ENCODE peak calls at places on chromosomes 11 and 22, in five cellular contexts. One of them, this sample, is unnamed.

GRCh38 chr11:72216638-72217037 is at the start of gene FOLR2:
- DNase-seq in kidney: no peak
- DNase-seq in GM23248: no peak
- DNase-seq in psoas muscle: no peak
- DNase-seq in ascending aorta: no peak
- DNase-seq in this sample: no peak

GRCh38 chr11:16191852-16192240 is 164.5 kb downstream of the SOX6 start:
- DNase-seq in kidney: no peak
- DNase-seq in GM23248: no peak
- DNase-seq in psoas muscle: no peak
- DNase-seq in ascending aorta: no peak
- DNase-seq in this sample: no peak

GRCh38 chr11:97092823-97093222 is 703.0 kb downstream of the JRKL start:
- DNase-seq in kidney: no peak
- DNase-seq in GM23248: no peak
- DNase-seq in psoas muscle: no peak
- DNase-seq in ascending aorta: no peak
- DNase-seq in this sample: no peak

GRCh38 chr11:114075891-114076441 is 16.5 kb downstream of the ZBTB16 start:
- DNase-seq in kidney: no peak
- DNase-seq in GM23248: peak; percentile 85
- DNase-seq in psoas muscle: peak; percentile 65
- DNase-seq in ascending aorta: no peak
- DNase-seq in this sample: peak; percentile 83

GRCh38 chr11:122656631-122657101 is 1.1 kb downstream of the UBASH3B start:
- DNase-seq in kidney: peak; percentile 83
- DNase-seq in GM23248: peak; percentile 49
- DNase-seq in psoas muscle: peak; percentile 35
- DNase-seq in ascending aorta: no peak
- DNase-seq in this sample: peak; percentile 87

GRCh38 chr11:70067591-70068341 is 10.4 kb upstream of the ANO1 start:
- DNase-seq in kidney: no peak
- DNase-seq in GM23248: no peak
- DNase-seq in psoas muscle: no peak
- DNase-seq in ascending aorta: no peak
- DNase-seq in this sample: peak; percentile 79

GRCh38 chr22:39292561-39293074 is 26.8 kb downstream of the RPL3 start:
- DNase-seq in kidney: peak; percentile 97
- DNase-seq in GM23248: peak; percentile 95
- DNase-seq in psoas muscle: peak; percentile 91
- DNase-seq in ascending aorta: peak; percentile 84
- DNase-seq in this sample: peak; percentile 85

GRCh38 chr11:34907934-34908593 is 8.1 kb downstream of the APIP start:
- DNase-seq in kidney: no peak
- DNase-seq in GM23248: no peak
- DNase-seq in psoas muscle: no peak
- DNase-seq in ascending aorta: no peak
- DNase-seq in this sample: no peak

GRCh38 chr11:126403039-126403438 is 47.6 kb downstream of the ST3GAL4 start:
- DNase-seq in kidney: no peak
- DNase-seq in GM23248: no peak
- DNase-seq in psoas muscle: no peak
- DNase-seq in ascending aorta: no peak
- DNase-seq in this sample: peak; percentile 60

GRCh38 chr22:49979587-49980264 is 19.2 kb downstream of the PIM3 start:
- DNase-seq in kidney: peak; percentile 12
- DNase-seq in GM23248: peak; percentile 59
- DNase-seq in psoas muscle: no peak
- DNase-seq in ascending aorta: no peak
- DNase-seq in this sample: peak; percentile 88

GRCh38 chr22:29737251-29738117 is 17.7 kb downstream of the CABP7 start:
- DNase-seq in kidney: no peak
- DNase-seq in GM23248: no peak
- DNase-seq in psoas muscle: no peak
- DNase-seq in ascending aorta: no peak
- DNase-seq in this sample: peak; percentile 51

GRCh38 chr22:48891688-48892380 is 935.8 kb downstream of the BRD1 start:
- DNase-seq in kidney: no peak
- DNase-seq in GM23248: no peak
- DNase-seq in psoas muscle: no peak
- DNase-seq in ascending aorta: no peak
- DNase-seq in this sample: peak; percentile 12

GRCh38 chr11:61293869-61294716 is 1.0 kb downstream of the VWCE start:
- DNase-seq in kidney: peak; percentile 87
- DNase-seq in GM23248: peak; percentile 75
- DNase-seq in psoas muscle: peak; percentile 64
- DNase-seq in ascending aorta: no peak
- DNase-seq in this sample: peak; percentile 83

GRCh38 chr11:77698896-77699295 is 61.3 kb upstream of the CLNS1A start:
- DNase-seq in kidney: no peak
- DNase-seq in GM23248: no peak
- DNase-seq in psoas muscle: no peak
- DNase-seq in ascending aorta: no peak
- DNase-seq in this sample: no peak

GRCh38 chr11:117413616-117414015 is 86.0 kb downstream of the CEP164 start:
- DNase-seq in kidney: peak; percentile 14
- DNase-seq in GM23248: no peak
- DNase-seq in psoas muscle: no peak
- DNase-seq in ascending aorta: no peak
- DNase-seq in this sample: no peak

GRCh38 chr22:39129081-39129480 is 23.4 kb downstream of the CBX7 start:
- DNase-seq in kidney: no peak
- DNase-seq in GM23248: no peak
- DNase-seq in psoas muscle: no peak
- DNase-seq in ascending aorta: no peak
- DNase-seq in this sample: no peak

GRCh38 chr11:73321342-73322110 is 13.4 kb downstream of the ARHGEF17 start:
- DNase-seq in kidney: peak; percentile 94
- DNase-seq in GM23248: peak; percentile 61
- DNase-seq in psoas muscle: peak; percentile 55
- DNase-seq in ascending aorta: no peak
- DNase-seq in this sample: peak; percentile 70

GRCh38 chr22:28922540-28923244 is 39.3 kb downstream of the ZNRF3 start:
- DNase-seq in kidney: no peak
- DNase-seq in GM23248: no peak
- DNase-seq in psoas muscle: no peak
- DNase-seq in ascending aorta: no peak
- DNase-seq in this sample: no peak

GRCh38 chr11:13316528-13316961 is 39.0 kb downstream of the BMAL1 start:
- DNase-seq in kidney: no peak
- DNase-seq in GM23248: peak; percentile 94
- DNase-seq in psoas muscle: peak; percentile 62
- DNase-seq in ascending aorta: no peak
- DNase-seq in this sample: no peak

GRCh38 chr11:109426442-109426841 is 4.5 kb downstream of the C11orf87 start:
- DNase-seq in kidney: no peak
- DNase-seq in GM23248: peak; percentile 51
- DNase-seq in psoas muscle: no peak
- DNase-seq in ascending aorta: no peak
- DNase-seq in this sample: no peak
- H3K36me3 ChIP-seq in kidney: no peaks in the 10 kb centered on the region
- H3K36me3 ChIP-seq in GM23248: no peaks in the 10 kb centered on the region
- H3K36me3 ChIP-seq in psoas muscle: no peaks in the 10 kb centered on the region
- H3K36me3 ChIP-seq in ascending aorta: no peaks in the 10 kb centered on the region
- H3K36me3 ChIP-seq in this sample: no peaks in the 10 kb centered on the region

DNA sequence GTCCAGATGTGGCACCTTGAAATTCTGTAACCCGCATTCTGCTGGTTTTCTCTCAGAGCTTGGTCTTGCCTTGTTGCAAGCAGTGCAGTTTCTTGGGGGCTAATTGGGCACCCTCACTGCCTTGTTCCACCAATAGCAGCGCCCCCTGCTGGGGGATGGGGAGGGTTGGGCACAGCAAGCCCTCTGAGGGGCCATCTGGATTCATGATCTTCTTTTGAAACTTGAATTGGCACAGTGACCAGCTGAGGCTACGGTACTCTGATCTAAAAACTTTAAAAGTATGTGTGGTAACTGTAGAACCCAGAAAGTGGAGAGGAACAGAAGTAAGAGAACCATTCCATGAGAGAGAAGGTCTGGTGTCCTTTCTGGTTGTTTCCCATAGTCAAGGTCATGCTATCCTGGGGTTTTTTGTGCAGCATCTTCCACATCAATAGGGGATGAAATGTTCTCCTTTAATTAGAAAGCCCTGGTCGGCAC is 64.2 kb downstream of the MED15 start:
- DNase-seq in kidney: no peak
- DNase-seq in GM23248: peak; percentile 64
- DNase-seq in psoas muscle: peak; percentile 64
- DNase-seq in ascending aorta: no peak
- DNase-seq in this sample: peak; percentile 91
- H3K36me3 ChIP-seq in kidney: peaks cover 75% of the 10 kb centered on the region
- H3K36me3 ChIP-seq in GM23248: peaks cover 61% of the 10 kb centered on the region
- H3K36me3 ChIP-seq in psoas muscle: peaks cover 92% of the 10 kb centered on the region
- H3K36me3 ChIP-seq in ascending aorta: peaks cover 65% of the 10 kb centered on the region
- H3K36me3 ChIP-seq in this sample: peaks cover 36% of the 10 kb centered on the region

GRCh38 chr11:118514103-118514502 is 13.2 kb upstream of the TTC36 start:
- DNase-seq in kidney: no peak
- DNase-seq in GM23248: no peak
- DNase-seq in psoas muscle: no peak
- DNase-seq in ascending aorta: no peak
- DNase-seq in this sample: no peak

GRCh38 chr11:118511576-118511975 is 15.7 kb upstream of the TTC36 start:
- DNase-seq in kidney: no peak
- DNase-seq in GM23248: no peak
- DNase-seq in psoas muscle: no peak
- DNase-seq in ascending aorta: no peak
- DNase-seq in this sample: no peak
- H3K36me3 ChIP-seq in kidney: peaks cover 62% of the 10 kb centered on the region
- H3K36me3 ChIP-seq in GM23248: peaks cover 77% of the 10 kb centered on the region
- H3K36me3 ChIP-seq in psoas muscle: peaks cover 100% of the 10 kb centered on the region
- H3K36me3 ChIP-seq in ascending aorta: peaks cover 87% of the 10 kb centered on the region
- H3K36me3 ChIP-seq in this sample: peaks cover 48% of the 10 kb centered on the region

GRCh38 chr11:6626971-6627761 is 7.9 kb upstream of the TPP1 start:
- DNase-seq in kidney: peak; percentile 51
- DNase-seq in GM23248: no peak
- DNase-seq in psoas muscle: no peak
- DNase-seq in ascending aorta: no peak
- DNase-seq in this sample: no peak

GRCh38 chr11:6623391-6624363 is 4.5 kb upstream of the TPP1 start:
- DNase-seq in kidney: peak; percentile 56
- DNase-seq in GM23248: no peak
- DNase-seq in psoas muscle: no peak
- DNase-seq in ascending aorta: no peak
- DNase-seq in this sample: peak; percentile 32

GRCh38 chr11:6625832-6626420 is 6.7 kb upstream of the TPP1 start:
- DNase-seq in kidney: peak; percentile 60
- DNase-seq in GM23248: no peak
- DNase-seq in psoas muscle: no peak
- DNase-seq in ascending aorta: no peak
- DNase-seq in this sample: no peak

GRCh38 chr11:6627762-6628241 is 8.6 kb upstream of the TPP1 start:
- DNase-seq in kidney: no peak
- DNase-seq in GM23248: no peak
- DNase-seq in psoas muscle: no peak
- DNase-seq in ascending aorta: no peak
- DNase-seq in this sample: no peak

GRCh38 chr11:6625156-6625831 is 6.1 kb upstream of the TPP1 start:
- DNase-seq in kidney: peak; percentile 45
- DNase-seq in GM23248: no peak
- DNase-seq in psoas muscle: no peak
- DNase-seq in ascending aorta: no peak
- DNase-seq in this sample: no peak
- H3K36me3 ChIP-seq in kidney: peaks cover 7% of the 10 kb centered on the region
- H3K36me3 ChIP-seq in GM23248: no peaks in the 10 kb centered on the region
- H3K36me3 ChIP-seq in psoas muscle: peaks cover 22% of the 10 kb centered on the region
- H3K36me3 ChIP-seq in ascending aorta: peaks cover 55% of the 10 kb centered on the region
- H3K36me3 ChIP-seq in this sample: peaks cover 5% of the 10 kb centered on the region

GRCh38 chr22:19018256-19018655 is 82.2 kb upstream of the PRODH start:
- DNase-seq in kidney: no peak
- DNase-seq in GM23248: no peak
- DNase-seq in psoas muscle: no peak
- DNase-seq in ascending aorta: no peak
- DNase-seq in this sample: peak; percentile 17
- H3K36me3 ChIP-seq in kidney: no peaks in the 10 kb centered on the region
- H3K36me3 ChIP-seq in GM23248: no peaks in the 10 kb centered on the region
- H3K36me3 ChIP-seq in psoas muscle: no peaks in the 10 kb centered on the region
- H3K36me3 ChIP-seq in ascending aorta: no peaks in the 10 kb centered on the region
- H3K36me3 ChIP-seq in this sample: no peaks in the 10 kb centered on the region

GRCh38 chr11:14480716-14481115 is 18.9 kb downstream of the COPB1 start:
- DNase-seq in kidney: no peak
- DNase-seq in GM23248: peak; percentile 10
- DNase-seq in psoas muscle: no peak
- DNase-seq in ascending aorta: no peak
- DNase-seq in this sample: no peak
- H3K36me3 ChIP-seq in kidney: peaks cover 54% of the 10 kb centered on the region
- H3K36me3 ChIP-seq in GM23248: peaks cover 96% of the 10 kb centered on the region
- H3K36me3 ChIP-seq in psoas muscle: peaks cover 100% of the 10 kb centered on the region
- H3K36me3 ChIP-seq in ascending aorta: peaks cover 86% of the 10 kb centered on the region
- H3K36me3 ChIP-seq in this sample: peaks cover 28% of the 10 kb centered on the region

DNA sequence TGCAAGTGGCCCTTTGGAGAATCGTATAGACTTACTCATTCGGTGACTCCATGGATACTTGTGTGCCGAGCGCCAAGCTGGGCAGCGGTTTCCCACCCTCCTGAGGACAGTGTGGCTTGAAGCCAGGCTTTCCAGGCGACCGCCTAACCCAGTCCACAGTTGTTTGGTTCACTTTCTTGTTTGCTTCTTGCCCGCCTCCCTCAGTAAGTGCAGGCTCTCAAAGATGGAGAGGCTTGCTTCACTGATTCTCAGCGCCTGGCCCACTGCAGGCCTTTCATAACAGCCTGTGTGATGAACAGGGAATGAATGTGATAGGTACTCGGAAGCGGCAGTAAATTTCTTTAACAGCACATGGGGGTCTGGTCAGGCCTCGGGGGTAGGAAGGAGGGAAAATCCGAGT is 11.2 kb upstream of the MDK start:
- DNase-seq in kidney: no peak
- DNase-seq in GM23248: no peak
- DNase-seq in psoas muscle: no peak
- DNase-seq in ascending aorta: no peak
- DNase-seq in this sample: no peak
- H3K36me3 ChIP-seq in kidney: peaks cover 10% of the 10 kb centered on the region
- H3K36me3 ChIP-seq in GM23248: no peaks in the 10 kb centered on the region
- H3K36me3 ChIP-seq in psoas muscle: peaks cover 89% of the 10 kb centered on the region
- H3K36me3 ChIP-seq in ascending aorta: peaks cover 35% of the 10 kb centered on the region
- H3K36me3 ChIP-seq in this sample: peaks cover 26% of the 10 kb centered on the region

DNA sequence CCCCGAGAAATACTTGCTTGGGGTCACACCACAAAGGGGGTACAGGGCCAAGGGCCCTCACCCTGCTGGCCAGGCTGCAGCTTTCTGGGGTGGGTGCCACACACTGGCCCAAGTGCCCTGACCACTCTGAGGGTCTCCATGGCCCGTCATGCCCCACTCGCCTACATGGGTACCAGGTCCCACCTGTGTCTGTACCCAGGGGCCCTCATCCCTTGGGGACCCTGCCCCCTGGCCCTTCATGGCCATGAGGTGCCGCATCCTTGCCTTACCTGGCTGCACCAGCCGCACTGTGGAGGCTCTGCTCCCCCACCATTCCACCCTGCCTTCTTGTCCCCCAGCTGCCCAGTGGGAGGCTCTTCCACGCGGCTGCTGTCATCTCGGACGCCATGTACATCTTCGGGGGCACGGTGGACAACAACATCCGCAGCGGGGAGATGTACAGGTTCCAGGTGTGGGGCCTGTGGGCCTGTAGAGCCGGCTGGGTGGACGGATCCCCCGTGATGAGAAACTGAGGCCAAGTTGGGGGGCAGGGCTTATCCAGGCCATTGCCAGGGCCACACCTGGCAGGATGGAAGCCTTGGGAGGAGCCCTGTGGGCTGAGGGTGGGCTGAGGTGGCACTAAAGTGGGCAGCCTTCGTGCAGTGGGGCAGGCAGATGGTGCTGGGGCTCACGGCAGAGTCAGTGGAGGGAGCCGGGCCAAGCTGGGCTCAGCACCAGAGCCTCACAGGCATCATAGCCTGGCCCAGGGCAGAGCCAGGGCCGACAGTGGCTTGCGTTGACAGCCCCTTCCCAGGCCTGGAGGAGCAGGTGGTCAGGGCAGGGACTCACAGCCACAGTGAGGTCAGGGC is 9.2 kb downstream of the THAP7 start:
- DNase-seq in kidney: peak; percentile 73
- DNase-seq in GM23248: no peak
- DNase-seq in psoas muscle: no peak
- DNase-seq in ascending aorta: no peak
- DNase-seq in this sample: no peak
- H3K36me3 ChIP-seq in kidney: peaks cover 14% of the 10 kb centered on the region
- H3K36me3 ChIP-seq in GM23248: no peaks in the 10 kb centered on the region
- H3K36me3 ChIP-seq in psoas muscle: peaks cover 92% of the 10 kb centered on the region
- H3K36me3 ChIP-seq in ascending aorta: peaks cover 47% of the 10 kb centered on the region
- H3K36me3 ChIP-seq in this sample: peaks cover 3% of the 10 kb centered on the region

This sample was measured in H7.